ENCODE peak calls at places on chromosomes 6 and 20, in six cellular contexts. A is stomach, K is uterus, Q is Peyer's patch, L is right lobe of liver, S is heart left ventricle. C is an unnamed sample.

GRCh38 chr20:59317332-59317731 is 16.9 kb downstream of the EDN3 start:
- DNase-seq in K (no peak), L (no peak), S (no peak), A (no peak), Q (no peak), C (no peak)

GRCh38 chr6:105600342-105601293 is 197.7 kb upstream of the PREP start:
- DNase-seq in L (no peak), K (no peak), Q (no peak), S (no peak), A (no peak), C (no peak)

GRCh38 chr20:63328026-63328700 is 33.0 kb downstream of the CHRNA4 start:
- DNase-seq in L (no peak), A (no peak), K (no peak), Q (no peak), S (no peak), C (no peak)

GRCh38 chr6:31963921-31964320 is 4.9 kb downstream of the SKIC2 start:
- DNase-seq in Q (no peak), L (no peak), S (no peak), K (no peak), A (no peak), C (no peak)

GRCh38 chr6:3228791-3229565 is 1.5 kb upstream of the TUBB2B start:
- DNase-seq in Q (no peak), K (no peak), S (no peak), A (no peak), L (no peak), C (peak)

GRCh38 chr6:87473419-87473903 is 687 bp downstream of the SLC35A1 start:
- DNase-seq in A (peak), K (no peak), S (peak), L (no peak), Q (no peak), C (peak)

GRCh38 chr6:40347571-40348011 is 239.6 kb downstream of the LRFN2 start:
- DNase-seq in K (no peak), Q (no peak), L (no peak), S (peak), A (no peak), C (peak)

GRCh38 chr20:53757472-53757913 is 163.9 kb upstream of the ZNF217 start:
- DNase-seq in K (no peak), A (no peak), L (no peak), S (no peak), Q (no peak), C (no peak)

GRCh38 chr6:45661667-45662066 is 283.9 kb upstream of the SUPT3H start:
- DNase-seq in A (no peak), K (no peak), Q (no peak), S (no peak), L (no peak), C (no peak)

GRCh38 chr20:64091340-64091739 is 7.1 kb upstream of the LKAAEAR1 start:
- DNase-seq in K (no peak), S (no peak), Q (no peak), L (no peak), A (no peak), C (no peak)

GRCh38 chr6:51930602-51931001 is 156.8 kb downstream of the PKHD1 start:
- DNase-seq in A (no peak), L (no peak), S (no peak), K (no peak), Q (no peak), C (no peak)

GRCh38 chr6:137792160-137793033 is 74.7 kb upstream of the TNFAIP3 start:
- DNase-seq in K (no peak), Q (no peak), A (no peak), S (no peak), L (no peak), C (no peak)

GRCh38 chr6:75526502-75527127 is 33.0 kb upstream of the FILIP1 start:
- DNase-seq in K (peak), Q (peak), S (peak), A (peak), L (peak), C (peak)

GRCh38 chr6:104613416-104614001 is 246.2 kb downstream of the HACE1 start:
- DNase-seq in K (no peak), Q (no peak), S (no peak), A (no peak), L (no peak), C (no peak)

GRCh38 chr6:53928641-53929339 is 134.0 kb downstream of the LRRC1 start:
- DNase-seq in S (no peak), K (no peak), L (no peak), A (no peak), Q (no peak), C (no peak)

GRCh38 chr6:37724530-37725220 is 27.0 kb upstream of the MDGA1 start:
- DNase-seq in A (no peak), L (no peak), Q (no peak), K (no peak), S (no peak), C (no peak)

GRCh38 chr20:44336086-44336485 is 757 bp upstream of the R3HDML start:
- DNase-seq in K (no peak), S (no peak), Q (no peak), L (no peak), A (no peak), C (no peak)

GRCh38 chr20:63365601-63366509 is 4.7 kb upstream of the CHRNA4 start:
- DNase-seq in S (no peak), A (no peak), Q (no peak), K (no peak), L (no peak), C (no peak)

GRCh38 chr20:60718743-60719142 is 533.3 kb upstream of the CDH4 start:
- DNase-seq in A (no peak), S (no peak), L (no peak), K (no peak), Q (no peak), C (no peak)

GRCh38 chr6:106360410-106360988 is at the start of gene CRYBG1:
- DNase-seq in Q (peak), L (peak), S (peak), K (no peak), A (peak), C (peak)

GRCh38 chr6:161444966-161445799 is 171.3 kb upstream of the AGPAT4 start:
- DNase-seq in L (no peak), A (no peak), Q (no peak), S (no peak), K (no peak), C (peak)

GRCh38 chr6:103570431-103570830 is 1289.3 kb downstream of the HACE1 start:
- DNase-seq in S (no peak), A (no peak), K (no peak), L (no peak), Q (no peak), C (no peak)

GRCh38 chr6:137217801-137218472 is 1.2 kb downstream of the IFNGR1 start:
- DNase-seq in Q (peak), A (no peak), L (peak), S (peak), K (no peak), C (no peak)

GRCh38 chr6:35427435-35427834 is 24.7 kb upstream of the FANCE start:
- DNase-seq in L (no peak), K (no peak), A (no peak), Q (no peak), S (no peak), C (no peak)

GRCh38 chr6:38549795-38550194 is 89.9 kb downstream of the BTBD9 start:
- DNase-seq in S (no peak), K (no peak), Q (no peak), A (no peak), L (no peak), C (no peak)

GRCh38 chr6:109671721-109672120 is 19.3 kb downstream of the AK9 start:
- DNase-seq in L (no peak), Q (no peak), A (no peak), K (no peak), S (no peak), C (no peak)

GRCh38 chr20:18983796-18984195 is 170.2 kb downstream of the SCP2D1 start:
- DNase-seq in A (no peak), L (no peak), Q (no peak), S (no peak), K (peak), C (no peak)

GRCh38 chr6:69343856-69344255 is 453.0 kb downstream of the LMBRD1 start:
- DNase-seq in L (no peak), Q (no peak), K (no peak), A (no peak), S (no peak), C (no peak)

GRCh38 chr20:43915209-43916072 is 789 bp downstream of the TOX2 start:
- DNase-seq in A (no peak), S (no peak), K (no peak), L (no peak), Q (peak), C (no peak)

GRCh38 chr6:324729-325125 is 32.4 kb downstream of the DUSP22 start:
- DNase-seq in L (no peak), A (no peak), S (no peak), Q (no peak), K (no peak), C (no peak)

GRCh38 chr6:328184-328670 is 35.9 kb downstream of the DUSP22 start:
- DNase-seq in K (peak), A (no peak), Q (peak), L (no peak), S (no peak), C (peak)

GRCh38 chr6:328924-329323 is 36.6 kb downstream of the DUSP22 start:
- DNase-seq in A (no peak), Q (no peak), L (no peak), S (no peak), K (no peak), C (no peak)

GRCh38 chr6:327538-328183 is 35.4 kb downstream of the DUSP22 start:
- DNase-seq in Q (peak), L (no peak), A (no peak), K (no peak), S (no peak), C (no peak)

DNA sequence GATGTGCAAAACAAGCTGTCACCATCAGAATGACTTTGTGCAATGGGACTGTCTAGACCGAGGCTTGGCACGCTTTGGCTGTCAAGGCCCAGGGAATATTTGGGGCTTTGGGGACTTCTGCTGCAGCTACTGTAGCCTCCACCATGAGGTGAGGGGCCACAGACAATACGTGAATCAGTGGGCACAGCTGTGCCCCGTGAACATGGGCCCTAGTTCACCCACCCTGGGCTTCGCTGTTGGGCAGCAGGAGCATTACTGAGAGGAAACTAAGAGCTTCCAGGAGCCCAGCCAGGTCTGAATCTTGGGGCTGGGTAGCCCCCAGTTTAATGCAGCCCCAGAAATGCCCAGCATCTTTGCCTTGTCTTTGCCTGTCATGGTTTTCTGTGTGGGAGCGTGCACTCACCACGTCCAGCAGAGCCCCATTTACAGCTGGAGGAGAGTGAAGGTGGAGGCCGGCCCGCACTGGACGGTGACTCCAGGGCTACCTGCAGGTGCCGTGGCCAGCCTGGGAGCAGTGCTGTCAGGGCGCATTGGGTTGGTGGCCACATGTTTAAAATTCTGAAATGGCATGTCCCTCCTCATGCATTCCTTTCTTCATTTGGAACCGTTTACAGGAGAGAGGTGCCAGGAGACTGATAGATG is 34.7 kb downstream of the DUSP22 start:
- DNase-seq in L (no peak), S (no peak), K (no peak), A (no peak), Q (no peak), C (no peak)
- H3K4me3 ChIP-seq in L (no peak), S (no peak), K (no peak), A (no peak), Q (no peak), C (no peak)

GRCh38 chr6:116291701-116292396 is 12.1 kb upstream of the TSPYL1 start:
- DNase-seq in S (no peak), Q (no peak), K (no peak), A (no peak), L (no peak), C (no peak)
- TF ChIP-seq POLR2A in S (no peak), Q (no peak), K (no peak), A (no peak), L (no peak), C (no peak)

GRCh38 chr20:22525821-22526220 is 58.6 kb downstream of the FOXA2 start:
- DNase-seq in A (no peak), L (peak), K (no peak), Q (no peak), S (no peak), C (no peak)
- H3K4me3 ChIP-seq in A (no peak), L (no peak), K (no peak), Q (no peak), S (no peak), C (no peak)

GRCh38 chr6:85705220-85705619 is 62.5 kb upstream of the SYNCRIP start:
- DNase-seq in K (no peak), L (no peak), Q (no peak), A (peak), S (no peak), C (no peak)
- TF ChIP-seq POLR2A in K (no peak), L (no peak), Q (no peak), A (no peak), S (no peak), C (no peak)

DNA sequence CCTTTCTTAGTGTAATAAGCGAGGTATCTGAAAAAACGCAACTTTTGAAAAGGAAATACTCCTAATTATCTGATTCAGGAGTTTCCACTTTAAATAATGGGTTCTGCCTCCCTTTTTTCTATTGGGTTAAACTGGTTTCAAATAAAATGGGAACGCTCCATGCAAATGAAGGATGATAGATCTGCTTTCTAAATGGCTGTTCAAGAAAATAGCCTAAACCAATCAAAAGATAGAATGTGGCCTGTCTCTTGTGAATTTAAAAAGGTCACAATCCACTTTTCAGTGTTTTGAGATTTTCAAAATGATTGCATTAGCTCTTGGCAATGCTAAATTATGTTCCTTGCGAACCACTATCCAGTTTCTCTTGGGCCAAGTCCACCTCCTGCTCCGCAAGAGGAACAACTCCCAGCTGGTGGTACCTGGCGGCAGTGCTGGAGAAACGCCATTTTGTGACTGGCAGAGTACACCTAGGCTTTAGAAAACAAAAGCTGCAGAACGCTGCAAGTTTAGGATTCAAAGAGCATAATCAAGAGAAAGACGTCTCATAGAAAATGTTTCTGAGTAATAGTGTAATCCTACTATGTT is 56.8 kb downstream of the TRIM38 start:
- DNase-seq in L (no peak), A (no peak), K (no peak), S (no peak), Q (no peak), C (no peak)
- H3K4me3 ChIP-seq in L (no peak), A (no peak), K (no peak), S (no peak), Q (no peak), C (no peak)

GRCh38 chr20:62122659-62123449 is 579 bp downstream of the LSM14B start:
- DNase-seq in A (peak), K (peak), L (peak), S (peak), Q (peak), C (no peak)

GRCh38 chr20:62120365-62120762 is 1.9 kb upstream of the LSM14B start:
- DNase-seq in A (no peak), K (no peak), S (no peak), L (no peak), Q (no peak), C (no peak)

GRCh38 chr20:62119591-62120364 is 2.5 kb upstream of the LSM14B start:
- DNase-seq in L (no peak), Q (peak), S (peak), A (no peak), K (no peak), C (no peak)

GRCh38 chr20:62121776-62122658 is at the start of gene LSM14B:
- DNase-seq in L (peak), A (peak), S (peak), Q (peak), K (peak), C (peak)

DNA sequence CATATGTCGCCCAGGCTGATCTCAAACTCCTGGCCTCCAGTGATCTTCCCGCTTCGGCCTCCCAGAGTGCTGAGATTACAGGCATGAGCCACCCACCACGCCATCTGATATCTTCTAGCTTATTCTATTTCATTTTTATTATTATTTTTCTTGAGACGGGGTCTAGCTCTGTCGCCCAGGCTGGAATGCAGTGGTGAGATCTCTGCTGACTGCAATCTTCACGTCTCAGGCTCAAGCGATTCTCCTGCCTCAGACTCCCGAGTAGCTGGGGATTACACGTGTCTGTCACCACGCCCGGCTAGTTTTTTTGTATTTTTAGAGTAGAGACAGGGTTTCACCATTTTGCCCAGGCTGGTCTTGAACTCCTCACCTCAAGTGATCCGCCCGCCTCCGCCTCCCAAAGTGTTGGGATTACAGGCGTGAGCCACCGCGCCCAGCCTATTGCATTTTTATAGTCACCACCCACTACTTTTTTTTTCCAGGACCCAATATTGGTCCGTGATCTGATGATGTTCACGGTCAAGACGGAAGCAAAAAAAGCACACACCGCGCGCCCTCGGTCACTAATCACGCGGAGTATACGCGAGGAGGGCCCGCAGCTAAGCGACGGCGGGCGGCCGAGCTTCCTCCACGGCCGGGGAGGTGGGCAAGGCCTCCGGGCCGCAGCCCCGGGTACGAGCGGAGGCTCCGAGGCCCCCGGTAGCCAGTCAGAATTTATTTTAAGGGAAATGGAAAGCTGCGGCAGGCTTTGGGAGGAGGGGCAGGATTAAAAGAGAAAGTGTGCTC is 1.1 kb upstream of the LSM14B start:
- DNase-seq in A (no peak), Q (peak), K (peak), S (no peak), L (no peak), C (peak)
- TF ChIP-seq POLR2A in A (no peak), Q (peak), K (no peak), S (peak), L (peak), C (no peak)

GRCh38 chr20:33629979-33630378 is 32.1 kb upstream of the C20orf144 start:
- DNase-seq in S (no peak), L (no peak), K (no peak), A (no peak), Q (no peak), C (no peak)
- H3K4me3 ChIP-seq in S (no peak), L (no peak), K (no peak), A (no peak), Q (no peak), C (no peak)

GRCh38 chr6:14922306-14922705 is 323.6 kb upstream of the JARID2 start:
- DNase-seq in K (no peak), Q (no peak), L (peak), S (no peak), A (no peak), C (no peak)
- TF ChIP-seq POLR2A in K (no peak), Q (no peak), L (no peak), S (no peak), A (no peak), C (no peak)

C was measured in lower leg skin.